ENCODE peak calls at places on chromosomes 1 and 21, in four cellular contexts. L is iris pigment epithelial cell, G is Peyer's patch, X is AG08395. E is an unnamed sample.

GRCh38 chr1:54982739-54983138 is 2.3 kb downstream of the TMEM61 start:
- DNase-seq in G (no peak), L (no peak), X (no peak), E (no peak)

GRCh38 chr1:239368436-239369109 is 17.8 kb upstream of the CHRM3 start:
- DNase-seq in G (no peak), X (no peak), L (no peak), E (no peak)

GRCh38 chr1:209937996-209938959 is at the start of gene SYT14:
- DNase-seq in G (no peak), X (peak; percentile 11), L (peak; percentile 32), E (peak; percentile 13)

GRCh38 chr1:224380003-224380402 is 23.3 kb downstream of the CNIH4 start:
- DNase-seq in G (no peak), X (no peak), L (peak; percentile 29), E (no peak)

GRCh38 chr1:21939650-21940374 is 2.7 kb upstream of the HSPG2 start:
- DNase-seq in G (peak; percentile 80), L (peak; percentile 96), X (peak; percentile 89), E (peak; percentile 85)

GRCh38 chr1:152926091-152926490 is 17.7 kb downstream of the IVL start:
- DNase-seq in G (no peak), L (no peak), X (peak; percentile 42), E (peak; percentile 14)

GRCh38 chr1:197675475-197676324 is 99.6 kb downstream of the DENND1B start:
- DNase-seq in X (peak; percentile 12), L (peak; percentile 15), G (no peak), E (peak; percentile 26)

GRCh38 chr21:42350271-42350885 is 416 bp downstream of the TFF2 start:
- DNase-seq in X (no peak), L (no peak), G (peak; percentile 22), E (no peak)

GRCh38 chr1:167094690-167095089 is 815 bp downstream of the STYXL2 start:
- DNase-seq in X (no peak), L (no peak), G (no peak), E (no peak)

GRCh38 chr1:43309626-43310025 is 8.8 kb downstream of the TIE1 start:
- DNase-seq in L (peak; percentile 21), X (peak; percentile 42), G (no peak), E (no peak)

GRCh38 chr21:34280987-34281386 is 82.8 kb upstream of the KCNE2 start:
- DNase-seq in L (no peak), G (no peak), X (no peak), E (no peak)

GRCh38 chr1:62407398-62408009 is 29.3 kb upstream of the USP1 start:
- DNase-seq in G (no peak), L (peak; percentile 42), X (peak; percentile 72), E (peak; percentile 42)

GRCh38 chr1:73162576-73162975 is 880.2 kb upstream of the NEGR1 start:
- DNase-seq in X (peak; percentile 5), L (no peak), G (no peak), E (peak; percentile 3)

GRCh38 chr1:22369294-22370189 is 82.1 kb upstream of the ZBTB40 start:
- DNase-seq in G (no peak), L (no peak), X (no peak), E (no peak)

GRCh38 chr1:80918365-80918764 is 882.4 kb upstream of the ADGRL2 start:
- DNase-seq in L (peak; percentile 40), X (no peak), G (no peak), E (peak; percentile 8)

GRCh38 chr1:56696663-56697062 is 51.5 kb downstream of the PRKAA2 start:
- DNase-seq in L (no peak), X (no peak), G (no peak), E (no peak)

GRCh38 chr1:20721117-20722061 is 3.6 kb upstream of the KIF17 start:
- DNase-seq in G (peak; percentile 40), X (no peak), L (no peak), E (no peak)

GRCh38 chr1:46458190-46458589 is 31.4 kb upstream of the DMBX1 start:
- DNase-seq in X (no peak), G (no peak), L (no peak), E (no peak)

GRCh38 chr1:46181343-46182260 is 5.3 kb upstream of the P3R3URF start:
- DNase-seq in L (peak; percentile 75), X (peak; percentile 12), G (no peak), E (peak; percentile 83)

GRCh38 chr1:201504799-201505504 is 2.0 kb downstream of the CSRP1 start:
- DNase-seq in L (no peak), G (no peak), X (no peak), E (no peak)

GRCh38 chr1:103110701-103111100 is 2.4 kb upstream of the COL11A1 start:
- DNase-seq in L (peak; percentile 30), X (no peak), G (no peak), E (no peak)

GRCh38 chr21:44955141-44955802 is 15.4 kb downstream of the SLX9 start:
- DNase-seq in G (no peak), L (no peak), X (no peak), E (no peak)

GRCh38 chr1:198776602-198777029 is 137.8 kb downstream of the PTPRC start:
- DNase-seq in X (peak; percentile 85), G (no peak), L (peak; percentile 99), E (peak; percentile 76)

GRCh38 chr1:167797005-167797404 is 75.2 kb downstream of the MPZL1 start:
- DNase-seq in X (peak; percentile 92), G (no peak), L (peak; percentile 99), E (peak; percentile 99)

GRCh38 chr1:180791806-180792205 is 120.9 kb upstream of the KIAA1614 start:
- DNase-seq in L (peak; percentile 45), G (no peak), X (no peak), E (no peak)

GRCh38 chr1:151259351-151259750 is 4.8 kb downstream of the PSMD4 start:
- DNase-seq in L (no peak), X (no peak), G (no peak), E (no peak)

GRCh38 chr1:13893456-13893855 is 193.5 kb downstream of the PRDM2 start:
- DNase-seq in X (no peak), G (no peak), L (no peak), E (peak; percentile 19)

GRCh38 chr1:96388421-96389310 is 332.9 kb upstream of the PTBP2 start:
- DNase-seq in G (no peak), X (peak; percentile 63), L (peak; percentile 84), E (peak; percentile 72)

GRCh38 chr1:10250663-10251062 is 40.3 kb downstream of the KIF1B start:
- DNase-seq in L (no peak), G (no peak), X (no peak), E (no peak)

GRCh38 chr1:230808268-230808872 is 60.0 kb downstream of the C1orf198 start:
- DNase-seq in X (peak; percentile 69), G (no peak), L (no peak), E (peak; percentile 77)

GRCh38 chr1:74502432-74502831 is 10.0 kb downstream of the LRRC53 start:
- DNase-seq in G (no peak), X (peak; percentile 40), L (peak; percentile 25), E (peak; percentile 52)

GRCh38 chr1:47643506-47644215 is 205.8 kb downstream of the FOXD2 start:
- DNase-seq in L (no peak), G (no peak), X (peak; percentile 22), E (peak; percentile 46)

GRCh38 chr1:209456878-209457277 is 126.6 kb upstream of the CAMK1G start:
- DNase-seq in G (no peak), L (no peak), X (peak; percentile 32), E (no peak)

GRCh38 chr1:38246955-38247952 is 200.7 kb upstream of the POU3F1 start:
- DNase-seq in X (peak; percentile 23), L (peak; percentile 31), G (peak; percentile 59), E (no peak)

GRCh38 chr1:6066680-6067079 is 21.0 kb downstream of the KCNAB2 start:
- DNase-seq in L (no peak), X (no peak), G (no peak), E (no peak)

GRCh38 chr1:113534130-113534817 is 144.0 kb downstream of the MAGI3 start:
- DNase-seq in L (peak; percentile 89), X (peak; percentile 73), G (no peak), E (peak; percentile 34)

GRCh38 chr1:244639561-244639960 is 13.4 kb upstream of the DESI2 start:
- DNase-seq in G (no peak), L (no peak), X (no peak), E (no peak)

GRCh38 chr1:50038235-50038809 is 14.6 kb upstream of the AGBL4 start:
- DNase-seq in L (no peak), X (no peak), G (no peak), E (no peak)

GRCh38 chr1:6440198-6441126 is 15.9 kb downstream of the ESPN start:
- DNase-seq in L (peak; percentile 56), X (peak; percentile 56), G (peak; percentile 89), E (no peak)